ENCODE peak calls at places on chromosomes 5 and 9, in eight cellular contexts. D, M, A, B, I, F, C and J are unnamed samples.

GRCh38 chr9:137484551-137485315 is 25.6 kb upstream of the NSMF start:
- DNase-seq in D (no peak), M (no peak), A (no peak), B (no peak), I (no peak), F (no peak), C (no peak), J (no peak)

GRCh38 chr5:1765141-1765879 is 34.3 kb downstream of the MRPL36 start:
- DNase-seq in D (no peak), M (peak), A (no peak), B (no peak), I (no peak), F (no peak), C (no peak), J (no peak)

GRCh38 chr9:14198544-14199510 is 115.1 kb downstream of the NFIB start:
- DNase-seq in D (peak), M (no peak), A (no peak), B (no peak), I (peak), F (peak), C (no peak), J (no peak)

GRCh38 chr9:136541179-136541578 is 4.7 kb downstream of the NOTCH1 start:
- DNase-seq in D (no peak), M (no peak), A (no peak), B (no peak), I (no peak), F (no peak), C (no peak), J (no peak)

GRCh38 chr9:110777201-110777842 is 108.7 kb downstream of the MUSK start:
- DNase-seq in D (no peak), M (peak), A (no peak), B (no peak), I (peak), F (peak), C (no peak), J (no peak)

GRCh38 chr5:92644271-92644886 is 936.6 kb downstream of the NR2F1-AS1 start:
- DNase-seq in D (no peak), M (no peak), A (no peak), B (no peak), I (peak), F (peak), C (no peak), J (no peak)

GRCh38 chr5:156411131-156411727 is 84.3 kb downstream of the SGCD start:
- DNase-seq in D (no peak), M (peak), A (no peak), B (no peak), I (peak), F (peak), C (no peak), J (no peak)

GRCh38 chr5:153987310-153987709 is 51.4 kb downstream of the FAM114A2 start:
- DNase-seq in D (no peak), M (no peak), A (no peak), B (no peak), I (no peak), F (no peak), C (no peak), J (no peak)

GRCh38 chr5:144691936-144692335 is 521.3 kb downstream of the KCTD16 start:
- DNase-seq in D (no peak), M (peak), A (no peak), B (no peak), I (no peak), F (no peak), C (no peak), J (no peak)

GRCh38 chr9:80026121-80026520 is 454.4 kb downstream of the TLE4 start:
- DNase-seq in D (no peak), M (no peak), A (no peak), B (no peak), I (no peak), F (no peak), C (no peak), J (no peak)

GRCh38 chr9:28699632-28700031 is 1126.4 kb upstream of the C9orf72 start:
- DNase-seq in D (no peak), M (no peak), A (no peak), B (no peak), I (no peak), F (no peak), C (no peak), J (no peak)

GRCh38 chr5:1660037-1660400 is 136.3 kb upstream of the LPCAT1 start:
- DNase-seq in D (no peak), M (no peak), A (no peak), B (no peak), I (no peak), F (no peak), C (no peak), J (no peak)

GRCh38 chr5:16550316-16550952 is 66.4 kb downstream of the RETREG1 start:
- DNase-seq in D (no peak), M (peak), A (no peak), B (no peak), I (peak), F (peak), C (peak), J (no peak)

GRCh38 chr5:569868-570361 is 42.2 kb upstream of the CEP72 start:
- DNase-seq in D (no peak), M (no peak), A (no peak), B (no peak), I (no peak), F (no peak), C (no peak), J (no peak)

GRCh38 chr5:128774605-128775004 is 190.7 kb upstream of the SLC27A6 start:
- DNase-seq in D (no peak), M (peak), A (no peak), B (no peak), I (peak), F (peak), C (no peak), J (no peak)

GRCh38 chr9:93517331-93517730 is 59.1 kb upstream of the PHF2 start:
- DNase-seq in D (no peak), M (peak), A (no peak), B (no peak), I (peak), F (peak), C (no peak), J (no peak)

GRCh38 chr9:125255781-125256391 is 5.7 kb upstream of the GAPVD1 start:
- DNase-seq in D (no peak), M (no peak), A (no peak), B (no peak), I (peak), F (peak), C (no peak), J (no peak)
- TF ChIP-seq CTCF in D (no peak), M (peak), A (no peak), B (peak), I (peak), F (peak), C (peak), J (no peak)

GRCh38 chr5:45639038-45639437 is 57.1 kb downstream of the HCN1 start:
- DNase-seq in D (no peak), M (no peak), A (no peak), B (no peak), I (no peak), F (no peak), C (no peak), J (no peak)
- TF ChIP-seq CTCF in D (no peak), M (no peak), A (no peak), B (peak), I (no peak), F (no peak), C (peak), J (no peak)

DNA sequence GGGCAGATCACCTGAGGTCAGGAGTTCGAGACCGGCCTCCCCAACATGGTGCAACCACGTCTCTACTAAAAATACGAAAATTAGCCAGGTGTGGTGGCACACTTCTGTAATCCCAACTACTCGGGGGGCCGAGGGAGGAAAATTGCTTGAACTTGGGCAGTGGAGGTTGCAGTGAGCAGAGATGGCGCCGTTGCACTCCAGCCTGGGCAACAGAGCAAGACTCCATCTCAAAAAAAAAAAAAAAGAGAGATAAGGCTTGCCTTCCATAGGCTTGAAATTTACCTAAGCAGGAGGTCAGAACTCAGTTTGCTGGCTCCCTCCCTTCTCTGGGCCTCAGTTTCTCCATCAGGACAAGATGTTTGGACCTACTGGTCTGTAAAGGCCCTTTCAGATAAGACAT is 1.3 kb downstream of the SPOUT1 start:
- DNase-seq in D (no peak), M (no peak), A (no peak), B (no peak), I (no peak), F (no peak), C (no peak), J (no peak)
- TF ChIP-seq CTCF in D (no peak), M (no peak), A (no peak), B (no peak), I (no peak), F (no peak), C (no peak), J (no peak)

GRCh38 chr9:33785914-33786313 is 9.4 kb upstream of the PRSS3 start:
- DNase-seq in D (no peak), M (peak), A (no peak), B (no peak), I (peak), F (peak), C (no peak), J (no peak)
- TF ChIP-seq CTCF in D (no peak), M (peak), A (no peak), B (peak), I (peak), F (peak), C (peak), J (no peak)